ENCODE peak calls at places on chromosomes 4 and X, in nine cellular contexts. D is colonic mucosa, S is progenitor cell of endocrine pancreas, G is smooth muscle cell of the brain vasculature, L is AG08395, V is globus pallidus, K is aorta, Q is fibroblast of lung, E is fibroblast of villous mesenchyme. P is an unnamed sample.

GRCh38 chr4:81405900-81406401 is 65.8 kb downstream of the RASGEF1B start:
- DNase-seq in D (peak; percentile 69), S (no peak), G (peak; percentile 57), L (peak; percentile 84), V (peak; percentile 87), K (no peak), Q (peak; percentile 59), E (peak; percentile 79), P (no peak)

GRCh38 chr4:75724066-75724866 is at the start of gene USO1:
- DNase-seq in D (peak; percentile 100), S (peak; percentile 99), G (peak; percentile 98), L (peak; percentile 98), V (peak; percentile 98), K (peak; percentile 100), Q (peak; percentile 99), E (peak; percentile 99), P (peak; percentile 100)

GRCh38 chr4:57109847-57110634 is at the start of gene IGFBP7:
- DNase-seq in D (peak; percentile 27), S (peak; percentile 28), G (no peak), L (peak; percentile 90), V (no peak), K (peak; percentile 91), Q (peak; percentile 55), E (peak; percentile 62), P (peak; percentile 28)

GRCh38 chr4:117417856-117418255 is 332.5 kb upstream of the TRAM1L1 start:
- DNase-seq in D (no peak), S (no peak), G (no peak), L (no peak), V (no peak), K (no peak), Q (peak; percentile 29), E (peak; percentile 6), P (no peak)

GRCh38 chrX:153400146-153401132 is 711 bp downstream of the PNMA6E start:
- DNase-seq in D (no peak), S (no peak), G (no peak), L (peak; percentile 28), V (no peak), K (peak; percentile 77), Q (no peak), E (peak; percentile 8), P (peak; percentile 73)

GRCh38 chrX:154840856-154841255 is 6.4 kb upstream of the SMIM9 start:
- DNase-seq in D (no peak), S (no peak), G (peak; percentile 1), L (peak; percentile 52), V (peak; percentile 28), K (no peak), Q (peak; percentile 38), E (peak; percentile 68), P (no peak)

GRCh38 chr4:16039139-16039538 is 44.7 kb downstream of the PROM1 start:
- DNase-seq in D (no peak), S (no peak), G (no peak), L (no peak), V (no peak), K (no peak), Q (no peak), E (no peak), P (no peak)

GRCh38 chr4:2347190-2347589 is 71.3 kb downstream of the ZFYVE28 start:
- DNase-seq in D (no peak), S (no peak), G (no peak), L (no peak), V (no peak), K (no peak), Q (no peak), E (peak; percentile 52), P (no peak)

GRCh38 chr4:4762909-4763814 is 96.3 kb upstream of the MSX1 start:
- DNase-seq in D (no peak), S (no peak), G (peak; percentile 74), L (peak; percentile 56), V (no peak), K (no peak), Q (peak; percentile 66), E (peak; percentile 56), P (peak; percentile 38)

GRCh38 chr4:127120706-127121105 is 512.1 kb upstream of the INTU start:
- DNase-seq in D (no peak), S (no peak), G (no peak), L (no peak), V (no peak), K (no peak), Q (no peak), E (no peak), P (no peak)

GRCh38 chr4:182758288-182758687 is 158.9 kb downstream of the DCTD start:
- DNase-seq in D (no peak), S (no peak), G (no peak), L (no peak), V (no peak), K (no peak), Q (no peak), E (no peak), P (no peak)

GRCh38 chrX:109537324-109537665 is 651 bp downstream of the NXT2 start:
- DNase-seq in D (peak; percentile 58), S (peak; percentile 51), G (no peak), L (no peak), V (no peak), K (no peak), Q (peak; percentile 71), E (peak; percentile 83), P (no peak)

GRCh38 chr4:103162176-103162575 is 36.0 kb downstream of the CENPE start:
- DNase-seq in D (no peak), S (no peak), G (no peak), L (no peak), V (no peak), K (no peak), Q (no peak), E (no peak), P (no peak)

GRCh38 chr4:55808187-55808586 is 11.4 kb upstream of the EXOC1L start:
- DNase-seq in D (no peak), S (no peak), G (no peak), L (no peak), V (no peak), K (no peak), Q (no peak), E (no peak), P (no peak)

GRCh38 chr4:159764343-159764952 is 661.6 kb downstream of the RAPGEF2 start:
- DNase-seq in D (peak; percentile 19), S (peak; percentile 26), G (peak; percentile 40), L (peak; percentile 2), V (peak; percentile 72), K (no peak), Q (peak; percentile 69), E (peak; percentile 5), P (no peak)

GRCh38 chrX:103688949-103689348 is 2.5 kb upstream of the MORF4L2 start:
- DNase-seq in D (no peak), S (no peak), G (no peak), L (peak; percentile 26), V (peak; percentile 77), K (no peak), Q (peak; percentile 24), E (peak; percentile 33), P (no peak)

GRCh38 chr4:122803788-122804208 is 22.8 kb upstream of the FGF2 start:
- DNase-seq in D (no peak), S (no peak), G (no peak), L (no peak), V (no peak), K (no peak), Q (no peak), E (no peak), P (no peak)

GRCh38 chr4:170259631-170260153 is 169.9 kb upstream of the AADAT start:
- DNase-seq in D (peak; percentile 87), S (peak; percentile 81), G (peak; percentile 77), L (peak; percentile 58), V (peak; percentile 72), K (no peak), Q (peak; percentile 64), E (peak; percentile 73), P (peak; percentile 93)

GRCh38 chr4:27381806-27382205 is 521.2 kb downstream of the STIM2 start:
- DNase-seq in D (no peak), S (no peak), G (no peak), L (no peak), V (no peak), K (no peak), Q (peak; percentile 34), E (no peak), P (no peak)

P was measured in WTC11.